ENCODE peak calls at places on chromosomes 12 and 14, in nine cellular contexts. D, G, Z, V, F, O, N, X and S are unnamed samples.

GRCh38 chr14:66174453-66174891 is 311.7 kb upstream of the CCDC196 start:
- DNase-seq in N (no peak), G (no peak), Z (no peak), O (no peak), V (no peak), F (no peak), X (no peak), D (no peak), S (no peak)

GRCh38 chr14:93654599-93654998 is 133.7 kb downstream of the PRIMA1 start:
- DNase-seq in Z (no peak), F (no peak), V (no peak), N (no peak), D (no peak), G (no peak), O (no peak), X (no peak), S (no peak)

GRCh38 chr14:92417759-92418158 is 94.8 kb downstream of the SLC24A4 start:
- DNase-seq in X (no peak), G (no peak), F (no peak), O (no peak), D (no peak), N (no peak), V (no peak), Z (no peak), S (no peak)

GRCh38 chr14:92932448-92933395 is 9.8 kb downstream of the CHGA start:
- DNase-seq in F (no peak), V (no peak), D (no peak), N (no peak), Z (no peak), G (no peak), O (no peak), X (no peak), S (no peak)

GRCh38 chr12:83190631-83191390 is 504.1 kb downstream of the TMTC2 start:
- DNase-seq in D (no peak), V (no peak), N (no peak), F (no peak), O (no peak), G (no peak), X (no peak), Z (no peak), S (no peak)

GRCh38 chr12:128829870-128830504 is 6.2 kb upstream of the SLC15A4 start:
- DNase-seq in D (no peak), V (no peak), O (no peak), G (no peak), Z (no peak), X (no peak), N (no peak), F (no peak), S (no peak)

GRCh38 chr12:27922591-27923139 is 49.9 kb downstream of the PTHLH start:
- DNase-seq in O (peak; percentile 28), D (peak; percentile 36), X (no peak), F (peak; percentile 33), N (no peak), Z (no peak), V (no peak), G (no peak), S (no peak)

GRCh38 chr12:56020437-56021189 is at the start of gene IKZF4:
- DNase-seq in V (no peak), D (no peak), G (peak; percentile 88), N (no peak), O (peak; percentile 43), F (no peak), Z (no peak), X (no peak), S (no peak)

GRCh38 chr12:26317942-26318565 is 122.7 kb downstream of the SSPN start:
- DNase-seq in N (peak; percentile 78), V (no peak), F (peak; percentile 22), D (no peak), G (no peak), O (no peak), X (no peak), Z (peak; percentile 46), S (peak; percentile 99)

GRCh38 chr12:83016226-83016835 is 329.6 kb downstream of the TMTC2 start:
- DNase-seq in D (peak; percentile 4), X (no peak), F (peak; percentile 6), N (peak; percentile 83), V (no peak), G (no peak), Z (peak; percentile 44), O (peak; percentile 19), S (peak; percentile 19)

GRCh38 chr12:110721570-110721969 is 21.1 kb downstream of the PPP1CC start:
- DNase-seq in F (no peak), G (no peak), D (no peak), N (no peak), O (no peak), V (no peak), X (no peak), Z (no peak), S (no peak)

GRCh38 chr12:1836241-1836803 is 16.0 kb downstream of the LRTM2 start:
- DNase-seq in G (peak; percentile 46), Z (no peak), V (no peak), X (no peak), F (no peak), D (no peak), O (no peak), N (no peak), S (no peak)

GRCh38 chr12:55845785-55846496 is 3.2 kb upstream of the MMP19 start:
- DNase-seq in F (no peak), N (no peak), X (no peak), V (no peak), O (no peak), G (no peak), D (no peak), Z (no peak), S (no peak)

GRCh38 chr14:35404496-35405303 is at the start of gene NFKBIA:
- DNase-seq in V (peak; percentile 84), Z (no peak), X (peak; percentile 94), G (peak; percentile 89), F (peak; percentile 38), D (no peak), O (peak; percentile 89), N (peak; percentile 82), S (no peak)

GRCh38 chr14:21525995-21526671 is at the start of gene SALL2:
- DNase-seq in F (peak; percentile 11), G (peak; percentile 96), N (peak; percentile 68), D (no peak), X (peak; percentile 78), V (peak; percentile 100), O (peak; percentile 58), Z (peak; percentile 28), S (no peak)

GRCh38 chr12:55972045-55972843 is 1.6 kb upstream of the RAB5B start:
- DNase-seq in D (no peak), O (peak; percentile 64), G (no peak), X (no peak), F (peak; percentile 53), Z (no peak), V (no peak), N (peak; percentile 52), S (no peak)

GRCh38 chr14:52044791-52045522 is 23.9 kb downstream of the NID2 start:
- DNase-seq in Z (no peak), O (peak; percentile 65), D (peak; percentile 71), X (no peak), G (no peak), F (no peak), V (no peak), N (no peak), S (peak; percentile 63)

GRCh38 chr12:117091758-117092510 is 7.3 kb downstream of the TESC start:
- DNase-seq in X (no peak), N (no peak), Z (no peak), O (no peak), D (no peak), F (no peak), V (peak; percentile 81), G (no peak), S (no peak)

GRCh38 chr14:31949709-31950108 is 127.4 kb upstream of the ARHGAP5 start:
- DNase-seq in Z (no peak), O (no peak), N (no peak), G (no peak), D (no peak), V (no peak), F (peak; percentile 12), X (no peak), S (no peak)

GRCh38 chr14:69582207-69582606 is 7.5 kb upstream of the CCDC177 start:
- DNase-seq in F (no peak), O (no peak), Z (no peak), N (no peak), G (no peak), V (no peak), X (no peak), D (no peak), S (no peak)

GRCh38 chr12:111656016-111656415 is 29.7 kb downstream of the BRAP start:
- DNase-seq in Z (no peak), X (no peak), G (no peak), V (no peak), D (no peak), F (no peak), N (no peak), O (no peak), S (no peak)

GRCh38 chr14:94925416-94925815 is 155.5 kb upstream of the GSC start:
- DNase-seq in Z (no peak), V (no peak), N (no peak), X (no peak), O (no peak), D (no peak), G (no peak), F (no peak), S (no peak)

GRCh38 chr12:123491481-123491880 is 33.5 kb downstream of the SNRNP35 start:
- DNase-seq in V (no peak), Z (no peak), O (no peak), G (no peak), D (no peak), F (no peak), N (no peak), X (no peak), S (no peak)

GRCh38 chr14:24339284-24340151 is at the start of gene RIPK3:
- DNase-seq in Z (no peak), F (no peak), N (no peak), G (peak; percentile 79), O (no peak), D (no peak), X (peak; percentile 82), V (no peak), S (no peak)